ENCODE peak calls at places on chromosomes 12 and 14, in nine cellular contexts. L is nephron progenitor cell; C is activated CD4-positive, alpha-beta T cell treated with anti-CD3 and anti-CD28 coated beads, Interleukin-2, amount 50 U/mL, for 24 hours; R is GDM1; N is C1 segment of cervical spinal cord; V is mesothelial cell of epicardium; Y is AML-193; W is hepatic stellate cell; P is Daoy. S is an unnamed sample.

GRCh38 chr14:62216121-62216520 is 453.9 kb downstream of the SNAPC1 start:
- DNase-seq in P (no peak), V (no peak), L (no peak), C (no peak), W (no peak), Y (no peak), R (no peak), N (no peak), S (no peak)

GRCh38 chr12:94656556-94656955 is 6.2 kb upstream of the TMCC3 start:
- DNase-seq in C (no peak), N (no peak), V (no peak), R (no peak), Y (no peak), W (no peak), P (no peak), L (no peak), S (no peak)

GRCh38 chr12:5171701-5172100 is 128.0 kb downstream of the KCNA5 start:
- DNase-seq in P (peak; percentile 85), V (no peak), L (peak; percentile 61), C (no peak), R (no peak), N (no peak), W (peak; percentile 59), Y (peak; percentile 0), S (no peak)

GRCh38 chr12:131817241-131817640 is 11.0 kb upstream of the MMP17 start:
- DNase-seq in R (no peak), L (no peak), W (no peak), Y (no peak), V (no peak), P (no peak), N (no peak), C (no peak), S (no peak)

GRCh38 chr12:53326460-53327185 is 5.2 kb upstream of the AAAS start:
- DNase-seq in P (no peak), R (no peak), N (no peak), Y (no peak), L (no peak), V (no peak), W (no peak), C (no peak), S (no peak)

GRCh38 chr14:103065861-103066260 is 8.5 kb upstream of the CDC42BPB start:
- DNase-seq in N (no peak), C (no peak), R (no peak), V (no peak), P (no peak), L (no peak), Y (no peak), W (no peak), S (no peak)

GRCh38 chr12:51322452-51322851 is 1.5 kb downstream of the BIN2 start:
- DNase-seq in Y (no peak), C (no peak), P (no peak), W (no peak), N (no peak), R (no peak), V (no peak), L (no peak), S (no peak)

GRCh38 chr14:99511421-99512109 is 30.4 kb downstream of the CCNK start:
- DNase-seq in Y (no peak), R (no peak), C (no peak), L (no peak), N (no peak), P (no peak), V (no peak), W (peak; percentile 51), S (no peak)

GRCh38 chr12:101823891-101824290 is 6.9 kb downstream of the GNPTAB start:
- DNase-seq in N (no peak), R (peak; percentile 27), L (peak; percentile 7), P (peak; percentile 29), V (no peak), Y (no peak), C (peak; percentile 61), W (peak; percentile 28), S (peak; percentile 28)

GRCh38 chr14:91573894-91574837 is 64.1 kb upstream of the PPP4R3A start:
- DNase-seq in P (peak; percentile 67), V (no peak), R (no peak), Y (no peak), L (peak; percentile 70), N (no peak), W (peak; percentile 40), C (peak; percentile 85), S (peak; percentile 6)

GRCh38 chr14:106679776-106680175 is 1153.4 kb downstream of the TMEM121 start:
- DNase-seq in W (no peak), R (no peak), C (no peak), V (no peak), L (no peak), Y (no peak), N (no peak), P (no peak), S (no peak)

GRCh38 chr14:37472906-37473305 is 122.1 kb downstream of the FOXA1 start:
- DNase-seq in N (no peak), R (no peak), W (no peak), L (no peak), Y (no peak), P (no peak), V (no peak), C (no peak), S (no peak)

GRCh38 chr12:113222730-113223531 is 1.7 kb downstream of the TPCN1 start:
- DNase-seq in L (no peak), N (no peak), C (no peak), R (peak; percentile 35), Y (no peak), W (peak; percentile 83), P (peak; percentile 80), V (no peak), S (no peak)

GRCh38 chr12:92080390-92081285 is 65.0 kb downstream of the BTG1 start:
- DNase-seq in Y (no peak), V (no peak), N (no peak), W (peak; percentile 60), R (no peak), P (peak; percentile 90), C (peak; percentile 24), L (no peak), S (no peak)

GRCh38 chr14:101669629-101670028 is 91.9 kb upstream of the PPP2R5C start:
- DNase-seq in C (no peak), V (no peak), W (no peak), N (no peak), Y (no peak), P (no peak), R (no peak), L (no peak), S (no peak)

GRCh38 chr14:60238955-60239354 is 10.1 kb upstream of the PPM1A start:
- DNase-seq in L (no peak), P (no peak), N (no peak), C (no peak), Y (no peak), V (no peak), R (no peak), W (no peak), S (no peak)